ENCODE peak calls at places on chromosomes 2 and 18, in eight cellular contexts. B is BE2C, D is glutamatergic neuron, I is WTC11, H is B cell, P is fibroblast of pulmonary artery, G is uterus, M is astrocyte of the spinal cord. Z is an unnamed sample.

GRCh38 chr2:238988105-238988504 is 140.2 kb downstream of the TWIST2 start:
- DNase-seq in B (no peak), D (no peak), I (no peak), H (no peak), P (no peak), G (no peak), M (no peak), Z (no peak)

GRCh38 chr2:111071480-111072143 is 49.1 kb upstream of the BCL2L11 start:
- DNase-seq in B (no peak), D (no peak), I (no peak), H (no peak), P (peak), G (no peak), M (peak), Z (peak)

GRCh38 chr2:82282111-82282882 is 1977.7 kb upstream of the LRRTM1 start:
- DNase-seq in B (no peak), D (peak), I (peak), H (no peak), P (no peak), G (no peak), M (no peak), Z (no peak)

GRCh38 chr18:64929026-64929425 is 780.1 kb upstream of the LINC00305 start:
- DNase-seq in B (no peak), D (no peak), I (no peak), H (no peak), P (no peak), G (no peak), M (peak), Z (peak)

GRCh38 chr18:24300703-24301102 is 96.9 kb downstream of the OSBPL1A start:
- DNase-seq in B (no peak), D (no peak), I (no peak), H (no peak), P (no peak), G (no peak), M (no peak), Z (no peak)

GRCh38 chr2:240591226-240591625 is 4.7 kb downstream of the CAPN10 start:
- DNase-seq in B (no peak), D (no peak), I (no peak), H (no peak), P (no peak), G (no peak), M (no peak), Z (no peak)

GRCh38 chr2:205860847-205861246 is 178.5 kb downstream of the NRP2 start:
- DNase-seq in B (no peak), D (no peak), I (no peak), H (no peak), P (no peak), G (no peak), M (no peak), Z (no peak)

GRCh38 chr18:54679318-54680149 is 88.5 kb downstream of the DYNAP start:
- DNase-seq in B (no peak), D (no peak), I (no peak), H (no peak), P (peak), G (no peak), M (peak), Z (peak)

GRCh38 chr2:102147935-102148334 is 5.4 kb downstream of the IL1R1 start:
- DNase-seq in B (no peak), D (no peak), I (no peak), H (no peak), P (peak), G (no peak), M (peak), Z (no peak)

GRCh38 chr2:196259507-196260481 is 88.4 kb upstream of the STK17B start:
- DNase-seq in B (peak), D (no peak), I (no peak), H (no peak), P (peak), G (no peak), M (peak), Z (no peak)

GRCh38 chr2:199659207-199659606 is 191.8 kb downstream of the FTCDNL1 start:
- DNase-seq in B (peak), D (peak), I (peak), H (no peak), P (peak), G (peak), M (peak), Z (no peak)

GRCh38 chr2:108535380-108535677 is 1.1 kb downstream of the LIMS1 start:
- DNase-seq in B (no peak), D (no peak), I (no peak), H (no peak), P (no peak), G (no peak), M (no peak), Z (peak)

GRCh38 chr2:138997849-138998517 is 217.8 kb upstream of the NXPH2 start:
- DNase-seq in B (no peak), D (no peak), I (no peak), H (no peak), P (no peak), G (no peak), M (peak), Z (peak)

GRCh38 chr2:46146866-46147502 is 150.2 kb upstream of the EPAS1 start:
- DNase-seq in B (no peak), D (no peak), I (no peak), H (no peak), P (no peak), G (no peak), M (no peak), Z (no peak)

GRCh38 chr18:54956506-54956905 is 2.8 kb downstream of the CCDC68 start:
- DNase-seq in B (no peak), D (no peak), I (no peak), H (no peak), P (no peak), G (no peak), M (no peak), Z (no peak)

GRCh38 chr2:169966449-169966848 is 139.2 kb downstream of the UBR3 start:
- DNase-seq in B (no peak), D (no peak), I (no peak), H (no peak), P (no peak), G (no peak), M (no peak), Z (no peak)

GRCh38 chr2:42386684-42387083 is 25.7 kb upstream of the COX7A2L start:
- DNase-seq in B (no peak), D (no peak), I (no peak), H (no peak), P (no peak), G (no peak), M (no peak), Z (peak)

GRCh38 chr18:73750052-73750451 is 397.6 kb downstream of the FBXO15 start:
- DNase-seq in B (no peak), D (no peak), I (no peak), H (no peak), P (no peak), G (no peak), M (no peak), Z (no peak)

GRCh38 chr2:70946832-70947442 is 11.2 kb downstream of the ATP6V1B1 start:
- DNase-seq in B (peak), D (peak), I (peak), H (peak), P (peak), G (peak), M (peak), Z (peak)

GRCh38 chr2:114231921-114232320 is 210.5 kb upstream of the DPP10 start:
- DNase-seq in B (no peak), D (no peak), I (no peak), H (no peak), P (no peak), G (no peak), M (no peak), Z (no peak)

GRCh38 chr2:34910018-34910417 is 1310.9 kb upstream of the FAM98A start:
- DNase-seq in B (no peak), D (no peak), I (no peak), H (no peak), P (no peak), G (no peak), M (no peak), Z (no peak)

GRCh38 chr2:34912084-34912483 is 1313.0 kb upstream of the FAM98A start:
- DNase-seq in B (no peak), D (no peak), I (no peak), H (no peak), P (no peak), G (no peak), M (no peak), Z (no peak)

DNA sequence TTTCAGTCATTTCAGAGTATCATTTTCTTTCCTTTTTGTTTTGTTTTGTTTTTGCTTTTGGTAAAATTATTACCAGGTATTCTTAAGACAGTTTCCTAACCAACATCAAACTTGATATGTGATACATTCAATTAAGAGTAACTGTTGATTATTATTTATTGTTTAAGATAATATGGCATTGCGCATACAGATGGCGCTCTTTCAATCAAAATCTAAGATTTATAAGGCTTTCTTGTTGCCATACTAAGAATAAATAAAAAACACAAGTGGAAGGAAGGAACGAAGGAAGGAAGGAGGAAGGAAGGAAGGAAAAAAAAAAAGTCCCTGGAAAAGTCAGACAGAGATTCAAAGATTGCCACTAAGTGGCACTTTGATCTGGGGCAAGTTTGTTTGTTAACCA is 1308.7 kb upstream of the FAM98A start:
- DNase-seq in B (no peak), D (no peak), I (no peak), H (no peak), P (no peak), G (no peak), M (no peak), Z (no peak)
- TF ChIP-seq CTCF in B (peak), D (no peak), I (no peak), H (no peak), P (no peak), G (no peak), M (no peak), Z (no peak)

GRCh38 chr2:62939735-62940491 is 110.7 kb upstream of the OTX1 start:
- DNase-seq in B (no peak), D (no peak), I (no peak), H (no peak), P (peak), G (no peak), M (peak), Z (peak)

GRCh38 chr2:62944362-62944761 is 106.3 kb upstream of the OTX1 start:
- DNase-seq in B (no peak), D (no peak), I (no peak), H (no peak), P (no peak), G (no peak), M (no peak), Z (no peak)

GRCh38 chr2:62938126-62938525 is 112.5 kb upstream of the OTX1 start:
- DNase-seq in B (no peak), D (no peak), I (no peak), H (no peak), P (no peak), G (no peak), M (peak), Z (no peak)

GRCh38 chr2:62940697-62941096 is 109.9 kb upstream of the OTX1 start:
- DNase-seq in B (no peak), D (no peak), I (no peak), H (no peak), P (no peak), G (no peak), M (no peak), Z (no peak)

DNA sequence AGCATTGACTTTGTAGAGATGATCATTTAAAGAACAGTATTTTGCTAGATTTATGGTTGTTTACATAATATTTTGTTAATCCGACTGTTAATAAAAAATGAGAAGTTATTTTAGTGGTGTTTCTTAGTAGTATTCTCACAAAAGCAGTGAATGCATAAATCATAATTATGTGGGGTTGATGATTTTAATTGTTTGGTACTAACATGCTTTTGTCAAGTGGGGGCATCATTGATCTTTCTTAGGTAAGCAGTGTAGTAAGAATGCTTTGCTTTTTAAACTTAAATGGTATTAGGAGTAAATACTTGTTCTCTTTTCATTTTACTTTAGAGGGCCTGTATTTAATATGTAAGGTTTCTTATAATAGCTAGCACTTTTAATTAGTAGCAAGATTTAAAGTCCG is 109.2 kb upstream of the OTX1 start:
- DNase-seq in B (no peak), D (no peak), I (no peak), H (no peak), P (peak), G (no peak), M (no peak), Z (no peak)
- TF ChIP-seq CTCF in B (no peak), D (no peak), I (no peak), H (no peak), P (no peak), G (no peak), M (no peak), Z (no peak)

DNA sequence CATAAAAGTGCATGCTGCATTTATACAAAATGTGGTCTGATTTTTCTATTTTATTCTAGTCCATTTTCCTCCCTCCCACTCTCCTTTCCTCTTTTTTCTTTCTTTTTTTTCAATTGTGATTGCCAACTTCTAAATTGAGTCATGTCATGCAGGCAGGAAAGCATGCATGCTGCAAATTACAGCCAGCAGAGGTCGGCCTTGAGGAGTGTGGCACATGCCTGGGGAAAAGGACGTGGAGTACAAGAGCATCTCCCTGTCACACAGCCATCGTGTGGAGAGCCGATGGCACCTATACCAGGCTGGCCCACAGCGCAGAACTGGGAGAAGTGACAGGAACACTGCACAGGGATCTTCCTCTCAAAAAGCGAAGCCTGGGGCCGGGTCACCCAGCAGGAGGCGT is 17.8 kb downstream of the LCT start:
- DNase-seq in B (no peak), D (peak), I (peak), H (no peak), P (peak), G (no peak), M (peak), Z (peak)
- TF ChIP-seq CTCF in B (peak), D (no peak), I (no peak), H (no peak), P (peak), G (no peak), M (peak), Z (peak)

GRCh38 chr2:232464534-232464865 is 8.5 kb downstream of the ALPI start:
- DNase-seq in B (no peak), D (no peak), I (no peak), H (no peak), P (no peak), G (no peak), M (no peak), Z (peak)
- TF ChIP-seq CTCF in B (no peak), D (no peak), I (no peak), H (no peak), P (no peak), G (no peak), M (no peak), Z (no peak)

DNA sequence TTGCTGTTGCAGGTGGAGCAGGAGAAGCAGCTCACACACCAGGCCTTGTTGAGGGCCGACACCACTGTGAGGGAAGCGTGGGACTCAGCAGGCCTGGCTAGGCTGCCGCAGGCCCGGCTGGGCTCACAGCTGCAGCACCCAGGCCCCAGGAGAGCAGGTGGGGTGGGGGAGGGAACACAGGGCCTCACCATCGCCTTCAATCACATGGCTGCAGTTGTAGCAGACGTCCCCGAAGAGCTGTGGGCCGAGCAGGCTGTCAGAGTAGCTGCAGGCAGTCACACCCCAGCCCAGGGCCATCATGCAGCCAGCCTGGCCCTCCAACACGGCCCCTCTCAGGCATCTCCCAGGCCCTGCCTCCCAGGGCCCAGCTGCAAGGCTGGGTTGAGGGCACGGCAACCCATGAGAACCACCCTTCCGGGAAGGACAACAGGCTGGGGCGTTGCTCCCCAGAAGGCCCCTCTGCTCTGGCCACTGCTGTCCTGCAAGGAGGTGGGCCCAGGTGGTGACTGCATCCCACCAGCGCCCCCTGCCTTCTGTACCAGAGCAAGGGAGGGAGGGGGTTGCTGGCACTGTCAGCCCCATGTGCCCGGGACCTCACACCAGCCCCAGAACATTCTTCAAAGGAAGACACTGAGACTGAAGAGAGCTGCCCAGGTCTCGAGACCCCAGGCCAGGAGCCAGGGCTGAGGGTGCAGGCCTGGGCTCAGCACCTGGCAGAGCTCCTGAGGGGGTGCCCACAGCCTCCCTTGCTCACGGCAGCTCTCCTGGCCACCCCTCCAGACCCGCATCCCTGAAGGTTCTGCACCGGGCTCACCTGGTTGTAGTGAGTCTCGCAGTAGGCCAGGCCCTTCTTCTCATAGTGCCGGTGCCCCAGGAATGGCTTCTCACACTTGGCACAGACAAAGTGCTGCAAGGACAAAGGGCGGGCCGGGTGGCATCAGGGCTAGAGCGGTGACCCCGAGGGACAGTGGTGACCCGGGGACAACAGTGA is 5.6 kb upstream of the GPR17 start:
- DNase-seq in B (peak), D (peak), I (peak), H (peak), P (no peak), G (no peak), M (no peak), Z (no peak)
- TF ChIP-seq CTCF in B (peak), D (peak), I (peak), H (peak), P (no peak), G (no peak), M (peak), Z (no peak)

Z was measured in MCF 10A.